ENCODE peak calls at places on chromosomes 2 and 18, in five cellular contexts. Q is NCI-H1105 treated with DMSO at 0.1 percent for 48 hours, I is neuronal stem cell, Y is T-helper 2 cell, T is NCI-H345. O is an unnamed sample.

GRCh38 chr18:36706313-36706881 is 122.4 kb downstream of the TPGS2 start:
- DNase-seq in I (no peak), T (no peak), Y (no peak), Q (no peak), O (peak; percentile 42)

GRCh38 chr2:8447610-8448221 is 234.1 kb upstream of the ID2 start:
- DNase-seq in T (no peak), Q (no peak), Y (no peak), I (no peak), O (peak; percentile 61)

GRCh38 chr2:176533505-176534193 is 264.4 kb downstream of the MTX2 start:
- DNase-seq in Y (no peak), T (no peak), I (no peak), Q (no peak), O (peak; percentile 13)

GRCh38 chr2:19538411-19538963 is 180.1 kb upstream of the OSR1 start:
- DNase-seq in Y (no peak), Q (no peak), T (no peak), I (no peak), O (peak; percentile 98)

GRCh38 chr2:235563056-235563777 is 69.4 kb downstream of the AGAP1 start:
- DNase-seq in I (no peak), Q (no peak), Y (no peak), T (no peak), O (no peak)

GRCh38 chr2:39050109-39050508 is 70.7 kb downstream of the SOS1 start:
- DNase-seq in I (no peak), T (no peak), Y (no peak), Q (no peak), O (peak; percentile 46)

GRCh38 chr2:46368416-46368815 is 71.2 kb downstream of the EPAS1 start:
- DNase-seq in Y (no peak), I (no peak), T (no peak), Q (no peak), O (no peak)

GRCh38 chr2:240997141-240997855 is 1.1 kb upstream of the SNED1 start:
- DNase-seq in Q (no peak), Y (no peak), I (no peak), T (no peak), O (peak; percentile 37)

GRCh38 chr2:148642891-148643416 is 1.6 kb upstream of the EPC2 start:
- DNase-seq in Q (no peak), Y (no peak), I (no peak), T (no peak), O (peak; percentile 78)

GRCh38 chr18:24627644-24628315 is 167.3 kb downstream of the HRH4 start:
- DNase-seq in Y (no peak), Q (no peak), T (no peak), I (no peak), O (no peak)

GRCh38 chr2:60414731-60415130 is 138.7 kb downstream of the BCL11A start:
- DNase-seq in I (no peak), Q (no peak), Y (no peak), T (no peak), O (peak; percentile 31)

GRCh38 chr2:23782647-23783046 is 144.3 kb downstream of the ATAD2B start:
- DNase-seq in Y (no peak), I (no peak), Q (no peak), T (no peak), O (no peak)

GRCh38 chr2:74585406-74586182 is 31.1 kb downstream of the DOK1 start:
- DNase-seq in Y (no peak), T (no peak), I (no peak), Q (no peak), O (no peak)

GRCh38 chr2:219109468-219109867 is 48.7 kb upstream of the IHH start:
- DNase-seq in Q (no peak), Y (no peak), T (no peak), I (peak; percentile 45), O (no peak)

GRCh38 chr2:32538735-32539134 is 89.1 kb upstream of the TTC27 start:
- DNase-seq in Q (no peak), I (no peak), T (no peak), Y (no peak), O (no peak)

GRCh38 chr2:69683170-69683971 is 39.8 kb upstream of the AAK1 start:
- DNase-seq in I (no peak), Q (no peak), Y (no peak), T (no peak), O (peak; percentile 96)

GRCh38 chr2:120317916-120318315 is 28.0 kb upstream of the INHBB start:
- DNase-seq in T (no peak), I (no peak), Q (no peak), Y (no peak), O (no peak)

GRCh38 chr2:120930861-120931260 is 195.2 kb downstream of the GLI2 start:
- DNase-seq in I (no peak), T (no peak), Q (no peak), Y (no peak), O (no peak)

GRCh38 chr2:8608411-8608954 is 73.4 kb upstream of the ID2 start:
- DNase-seq in Y (no peak), I (no peak), T (no peak), Q (no peak), O (peak; percentile 84)

GRCh38 chr18:48928787-48929186 is 22.0 kb downstream of the SMAD7 start:
- DNase-seq in Q (peak; percentile 84), T (peak; percentile 76), I (no peak), Y (peak; percentile 32), O (no peak)

GRCh38 chr2:173151671-173152398 is 76.2 kb downstream of the MAP3K20 start:
- DNase-seq in Y (no peak), I (no peak), Q (no peak), T (no peak), O (peak; percentile 63)

GRCh38 chr2:68045337-68045736 is 17.5 kb downstream of the C1D start:
- DNase-seq in Y (no peak), Q (peak; percentile 94), I (no peak), T (no peak), O (no peak)

GRCh38 chr18:484749-485464 is 15.6 kb downstream of the COLEC12 start:
- DNase-seq in T (no peak), Y (no peak), I (no peak), Q (no peak), O (no peak)

GRCh38 chr2:131828164-131828561 is 300.5 kb downstream of the CCDC74A start:
- DNase-seq in T (no peak), Q (no peak), I (no peak), Y (no peak), O (no peak)

GRCh38 chr2:233823731-233824121 is 30.6 kb downstream of the HJURP start:
- DNase-seq in T (no peak), Q (no peak), Y (no peak), I (no peak), O (no peak)

GRCh38 chr2:204453730-204454167 is 91.5 kb upstream of the PARD3B start:
- DNase-seq in I (no peak), Y (no peak), Q (peak; percentile 5), T (peak; percentile 4), O (peak; percentile 2)

GRCh38 chr18:68439672-68440071 is 275.2 kb downstream of the TMX3 start:
- DNase-seq in T (no peak), Q (no peak), I (no peak), Y (no peak), O (no peak)

GRCh38 chr18:25517881-25518715 is 166.1 kb upstream of the ZNF521 start:
- DNase-seq in I (no peak), T (no peak), Y (no peak), Q (no peak), O (no peak)

GRCh38 chr2:233917146-233917545 is at the start of gene TRPM8:
- DNase-seq in Q (no peak), Y (no peak), I (peak; percentile 71), T (no peak), O (no peak)

GRCh38 chr2:58428553-58429284 is 187.6 kb upstream of the FANCL start:
- DNase-seq in I (peak; percentile 74), Q (peak; percentile 43), Y (no peak), T (peak; percentile 65), O (no peak)

GRCh38 chr2:51256736-51257135 is 224.8 kb upstream of the NRXN1 start:
- DNase-seq in Y (no peak), I (no peak), T (no peak), Q (peak; percentile 29), O (no peak)

GRCh38 chr2:45777996-45778719 is 126.7 kb downstream of the PRKCE start:
- DNase-seq in I (no peak), Q (no peak), T (no peak), Y (no peak), O (no peak)

GRCh38 chr2:179884193-179884592 is 22.8 kb upstream of the ZNF385B start:
- DNase-seq in I (no peak), Q (no peak), T (no peak), Y (no peak), O (no peak)

GRCh38 chr2:14866953-14867352 is 234.4 kb downstream of the LRATD1 start:
- DNase-seq in Q (peak; percentile 89), Y (no peak), I (no peak), T (peak; percentile 99), O (no peak)

GRCh38 chr2:95305341-95306058 is 8.4 kb downstream of the KCNIP3 start:
- DNase-seq in T (peak; percentile 75), Y (no peak), Q (peak; percentile 15), I (no peak), O (no peak)

O was measured in amniotic epithelial cell.